ENCODE peak calls at places on chromosomes 1 and 21, in nine cellular contexts. O is lower lobe of right lung; Q is pancreas; B is cardiac fibroblast; N is CD8-positive, alpha-beta T cell; K is HL-60; S is brain microvascular endothelial cell; L is dorsolateral prefrontal cortex; Z is RWPE2. X is an unnamed sample.

GRCh38 chr1:21337931-21338567 is 47.8 kb upstream of the ECE1 start:
- DNase-seq in O (peak), Q (peak), B (peak), N (no peak), K (no peak), S (no peak), L (no peak), Z (no peak), X (no peak)

GRCh38 chr1:84940481-84940880 is 47.5 kb upstream of the LPAR3 start:
- DNase-seq in O (no peak), Q (no peak), B (no peak), N (no peak), K (no peak), S (no peak), L (no peak), Z (no peak), X (no peak)

GRCh38 chr1:153260473-153260979 is 1.0 kb downstream of the LORICRIN start:
- DNase-seq in O (no peak), Q (no peak), B (no peak), N (no peak), K (no peak), S (no peak), L (no peak), Z (no peak), X (no peak)

GRCh38 chr1:84936116-84936810 is 43.3 kb upstream of the LPAR3 start:
- DNase-seq in O (no peak), Q (no peak), B (peak), N (peak), K (peak), S (peak), L (no peak), Z (no peak), X (peak)

GRCh38 chr1:40153073-40153770 is 8.0 kb upstream of the RLF start:
- DNase-seq in O (no peak), Q (no peak), B (peak), N (peak), K (peak), S (peak), L (no peak), Z (no peak), X (peak)

GRCh38 chr1:108816049-108816882 is 40.6 kb downstream of the AKNAD1 start:
- DNase-seq in O (peak), Q (peak), B (peak), N (no peak), K (no peak), S (peak), L (peak), Z (no peak), X (no peak)

GRCh38 chr1:26363549-26364448 is 8.8 kb downstream of the ZNF683 start:
- DNase-seq in O (peak), Q (peak), B (peak), N (peak), K (peak), S (peak), L (peak), Z (no peak), X (no peak)

GRCh38 chr21:41612674-41613250 is 104.8 kb upstream of the TMPRSS2 start:
- DNase-seq in O (peak), Q (peak), B (peak), N (no peak), K (no peak), S (peak), L (no peak), Z (peak), X (no peak)

GRCh38 chr1:99748419-99748818 is 18.0 kb downstream of the FRRS1 start:
- DNase-seq in O (no peak), Q (no peak), B (no peak), N (no peak), K (no peak), S (no peak), L (no peak), Z (no peak), X (no peak)

GRCh38 chr1:228930479-228930957 is 195.2 kb downstream of the RHOU start:
- DNase-seq in O (no peak), Q (no peak), B (peak), N (no peak), K (no peak), S (no peak), L (no peak), Z (no peak), X (no peak)

GRCh38 chr1:205775717-205776056 is 405 bp upstream of the RAB29 start:
- DNase-seq in O (no peak), Q (no peak), B (peak), N (no peak), K (peak), S (peak), L (no peak), Z (no peak), X (no peak)

GRCh38 chr1:160058087-160058486 is 11.9 kb downstream of the KCNJ10 start:
- DNase-seq in O (no peak), Q (no peak), B (peak), N (no peak), K (no peak), S (no peak), L (no peak), Z (no peak), X (no peak)

GRCh38 chr1:53112271-53112774 is 30.1 kb downstream of the SLC1A7 start:
- DNase-seq in O (no peak), Q (no peak), B (peak), N (no peak), K (no peak), S (peak), L (no peak), Z (no peak), X (no peak)

GRCh38 chr1:27789511-27790154 is 16.6 kb downstream of the STX12 start:
- DNase-seq in O (no peak), Q (no peak), B (peak), N (no peak), K (no peak), S (peak), L (no peak), Z (no peak), X (peak)

GRCh38 chr1:21703318-21703963 is 34.3 kb upstream of the RAP1GAP start:
- DNase-seq in O (no peak), Q (no peak), B (peak), N (no peak), K (no peak), S (peak), L (no peak), Z (no peak), X (no peak)

GRCh38 chr1:203930343-203930742 is 68.9 kb downstream of the SNRPE start:
- DNase-seq in O (no peak), Q (no peak), B (peak), N (no peak), K (peak), S (peak), L (no peak), Z (no peak), X (no peak)

GRCh38 chr1:65235867-65236805 is 73.2 kb upstream of the DNAJC6 start:
- DNase-seq in O (no peak), Q (no peak), B (peak), N (no peak), K (no peak), S (no peak), L (no peak), Z (no peak), X (no peak)

GRCh38 chr1:61183471-61184034 is 101.2 kb downstream of the NFIA start:
- DNase-seq in O (no peak), Q (peak), B (peak), N (no peak), K (no peak), S (peak), L (no peak), Z (no peak), X (peak)

GRCh38 chr21:44377922-44378645 is 24.7 kb downstream of the TRPM2 start:
- DNase-seq in O (no peak), Q (no peak), B (no peak), N (no peak), K (no peak), S (no peak), L (no peak), Z (no peak), X (no peak)

GRCh38 chr21:44867999-44868700 is 5.3 kb downstream of the PTTG1IP start:
- DNase-seq in O (no peak), Q (no peak), B (no peak), N (no peak), K (no peak), S (no peak), L (no peak), Z (no peak), X (no peak)

GRCh38 chr1:116008651-116009380 is 32.5 kb downstream of the SLC22A15 start:
- DNase-seq in O (no peak), Q (no peak), B (no peak), N (no peak), K (no peak), S (no peak), L (peak), Z (no peak), X (no peak)

DNA sequence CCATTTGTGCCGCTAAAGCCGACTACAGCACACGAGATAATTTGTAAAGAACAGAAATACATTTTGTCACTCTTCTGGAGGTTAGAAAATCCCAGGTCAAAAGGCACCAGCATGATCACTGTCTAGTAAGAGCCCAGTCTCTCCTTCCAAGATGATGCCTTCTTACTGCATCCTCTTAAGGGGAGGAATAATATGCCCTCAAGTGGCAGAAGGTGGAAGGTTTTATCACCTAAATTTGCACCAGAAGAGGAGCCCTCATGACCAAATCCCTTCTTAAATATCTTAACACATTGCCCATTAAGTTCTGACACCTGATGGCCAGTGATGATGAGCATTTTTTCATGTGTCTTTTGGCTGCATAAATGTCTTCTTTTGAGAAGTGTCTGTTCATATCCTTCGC is 326.7 kb upstream of the RGS18 start:
- DNase-seq in O (no peak), Q (no peak), B (peak), N (no peak), K (no peak), S (no peak), L (no peak), Z (no peak), X (peak)
- TF ChIP-seq CTCF in O (no peak), Q (no peak), B (no peak), N (no peak), K (no peak), S (peak), L (no peak), Z (peak), X (peak)

GRCh38 chr1:68078647-68079046 is 28.2 kb upstream of the DIRAS3 start:
- DNase-seq in O (no peak), Q (no peak), B (no peak), N (no peak), K (no peak), S (no peak), L (no peak), Z (no peak), X (no peak)
- H3K4me3 ChIP-seq in O (no peak), Q (no peak), B (no peak), N (no peak), K (no peak), S (no peak), L (no peak), Z (no peak), X (no peak)

GRCh38 chr1:220915954-220916353 is 36.7 kb downstream of the HLX start:
- DNase-seq in O (no peak), Q (no peak), B (no peak), N (no peak), K (no peak), S (no peak), L (no peak), Z (no peak), X (no peak)

GRCh38 chr1:220917101-220917500 is 37.9 kb downstream of the HLX start:
- DNase-seq in O (no peak), Q (no peak), B (no peak), N (no peak), K (no peak), S (no peak), L (no peak), Z (no peak), X (no peak)

GRCh38 chr1:220920967-220921366 is 41.7 kb downstream of the HLX start:
- DNase-seq in O (no peak), Q (no peak), B (no peak), N (no peak), K (no peak), S (no peak), L (no peak), Z (no peak), X (no peak)

GRCh38 chr1:220917535-220918209 is 38.4 kb downstream of the HLX start:
- DNase-seq in O (no peak), Q (no peak), B (no peak), N (no peak), K (no peak), S (no peak), L (no peak), Z (no peak), X (no peak)

DNA sequence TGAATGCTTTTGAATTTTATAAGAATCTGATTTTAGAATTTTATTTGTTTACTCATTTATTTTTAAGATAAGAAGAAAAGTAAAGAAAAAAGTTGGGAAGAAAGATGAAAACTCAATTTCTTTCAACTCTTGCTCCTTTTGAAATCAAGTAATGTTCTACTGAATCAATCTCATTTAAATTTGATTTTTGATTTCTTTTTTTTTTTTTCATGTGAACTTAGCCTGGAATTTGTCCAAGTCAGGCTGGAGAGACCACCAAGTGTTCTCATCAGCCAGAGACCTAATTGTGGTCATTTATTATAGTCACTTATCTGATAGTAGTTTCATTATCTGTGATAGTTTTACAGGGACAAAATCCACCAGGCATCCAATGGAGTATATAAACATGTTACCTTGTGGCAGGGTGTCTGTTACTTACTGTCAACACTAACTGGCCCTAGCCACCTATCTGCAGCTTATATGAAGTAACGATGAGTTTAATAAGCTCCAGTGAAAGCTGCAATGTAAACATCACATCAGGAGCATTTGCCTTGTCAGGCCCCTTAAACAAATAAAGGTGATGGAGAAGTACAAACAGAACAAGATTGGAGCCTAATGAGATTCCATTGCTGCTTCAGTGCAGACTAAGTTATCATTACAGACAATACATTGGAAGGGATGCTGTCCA is 39.2 kb downstream of the HLX start:
- DNase-seq in O (no peak), Q (no peak), B (no peak), N (no peak), K (no peak), S (no peak), L (no peak), Z (no peak), X (peak)
- TF ChIP-seq CTCF in O (no peak), Q (no peak), B (no peak), N (no peak), K (no peak), S (no peak), L (no peak), Z (no peak), X (peak)

DNA sequence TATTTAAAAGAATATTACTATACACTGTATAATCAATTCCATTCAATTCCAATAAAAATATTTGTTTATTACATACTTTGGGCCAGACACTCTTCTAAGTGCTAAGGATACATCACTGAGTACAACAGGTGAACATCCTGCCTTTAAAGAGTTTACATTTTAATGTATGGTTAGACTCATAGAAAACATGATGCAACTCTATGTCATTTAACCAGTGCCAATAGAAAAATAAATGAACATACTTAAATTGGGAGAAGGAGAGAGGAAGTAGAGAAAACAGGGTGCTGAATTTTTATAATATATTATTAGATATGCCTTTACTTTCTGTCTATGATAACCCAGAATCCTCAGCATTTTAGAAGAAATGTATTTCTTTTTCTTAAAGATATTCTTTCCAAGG is 119.2 kb downstream of the TSEN15 start:
- DNase-seq in O (no peak), Q (no peak), B (no peak), N (no peak), K (no peak), S (no peak), L (no peak), Z (no peak), X (no peak)
- H3K4me3 ChIP-seq in O (no peak), Q (no peak), B (no peak), N (no peak), K (no peak), S (no peak), L (no peak), Z (no peak), X (no peak)

DNA sequence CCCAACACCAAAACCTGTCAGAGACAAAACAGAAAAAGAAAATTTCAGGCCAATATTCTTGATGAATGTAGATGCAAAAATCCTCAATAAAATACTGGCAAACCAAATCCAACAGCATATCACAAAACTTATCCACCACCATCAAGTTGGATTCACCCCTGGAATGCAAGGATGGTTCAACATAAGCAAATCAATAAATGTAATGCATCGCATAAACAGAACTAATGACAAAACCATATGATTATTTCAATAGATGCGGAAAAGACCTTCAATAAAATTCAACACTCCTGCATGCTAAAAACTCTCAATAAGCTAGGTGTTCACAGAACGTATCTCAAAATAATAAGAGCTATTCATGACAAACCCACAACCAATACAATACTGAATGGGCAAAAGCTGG is 3.8 kb upstream of the OR2L5 start:
- DNase-seq in O (no peak), Q (no peak), B (no peak), N (no peak), K (no peak), S (no peak), L (no peak), Z (no peak), X (no peak)
- TF ChIP-seq CTCF in O (no peak), Q (no peak), B (no peak), N (no peak), K (no peak), S (no peak), L (no peak), Z (no peak), X (no peak)

GRCh38 chr1:37767488-37767887 is 2.6 kb upstream of the EPHA10 start:
- DNase-seq in O (no peak), Q (no peak), B (no peak), N (no peak), K (no peak), S (no peak), L (no peak), Z (no peak), X (no peak)

GRCh38 chr1:37763791-37764741 is 854 bp downstream of the EPHA10 start:
- DNase-seq in O (no peak), Q (peak), B (peak), N (no peak), K (peak), S (peak), L (no peak), Z (no peak), X (no peak)

GRCh38 chr1:37762516-37762915 is 2.4 kb downstream of the EPHA10 start:
- DNase-seq in O (no peak), Q (no peak), B (no peak), N (no peak), K (no peak), S (no peak), L (no peak), Z (no peak), X (no peak)

GRCh38 chr1:37764888-37765441 is at the start of gene EPHA10:
- DNase-seq in O (no peak), Q (no peak), B (no peak), N (no peak), K (no peak), S (no peak), L (peak), Z (no peak), X (no peak)

GRCh38 chr1:37765937-37766664 is 1.2 kb upstream of the EPHA10 start:
- DNase-seq in O (no peak), Q (no peak), B (no peak), N (no peak), K (no peak), S (no peak), L (no peak), Z (no peak), X (no peak)
- H3K4me3 ChIP-seq in O (no peak), Q (no peak), B (no peak), N (no peak), K (no peak), S (no peak), L (peak), Z (no peak), X (no peak)

X was measured in LNCaP clone FGC.